ENCODE peak calls at places on chromosomes 6 and 20, in ten cellular contexts. Q is GM20000; K is lower lobe of right lung; U is stimulated activated CD4-positive, alpha-beta T cell treated with anti-CD3 and anti-CD28 coated beads, Interleukin-4, amount 100 ng/mL, for 24 hours; C is fibroblast of the conjunctiva; E is H54; B is activated CD4-positive, CD25-positive, alpha-beta regulatory T cell treated with anti-CD3 and anti-CD28 coated beads, Interleukin-2, amount 50 U/mL, for 16 hours; P is NCI-H1694; N is skeletal muscle cell; G is T-helper 17 cell. S is an unnamed sample.

GRCh38 chr6:113490356-113490755 is 366.8 kb upstream of the MARCKS start:
- DNase-seq in Q (no peak), K (no peak), U (no peak), C (no peak), E (no peak), B (no peak), P (no peak), N (no peak), G (no peak), S (no peak)

GRCh38 chr6:113997106-113997505 is 26.2 kb upstream of the HDAC2 start:
- DNase-seq in Q (no peak), K (no peak), U (no peak), C (peak), E (peak), B (no peak), P (no peak), N (peak), G (no peak), S (no peak)

GRCh38 chr6:2149370-2150006 is 95.9 kb downstream of the GMDS start:
- DNase-seq in Q (no peak), K (no peak), U (no peak), C (no peak), E (no peak), B (no peak), P (no peak), N (no peak), G (no peak), S (no peak)

GRCh38 chr20:24700166-24700860 is 230.9 kb downstream of the SYNDIG1 start:
- DNase-seq in Q (no peak), K (no peak), U (no peak), C (no peak), E (no peak), B (no peak), P (no peak), N (no peak), G (no peak), S (no peak)

GRCh38 chr6:154377726-154378125 is 21.1 kb upstream of the IPCEF1 start:
- DNase-seq in Q (no peak), K (no peak), U (no peak), C (no peak), E (no peak), B (no peak), P (no peak), N (no peak), G (no peak), S (no peak)

GRCh38 chr6:139029470-139030210 is 1.1 kb downstream of the ABRACL start:
- DNase-seq in Q (peak), K (peak), U (peak), C (no peak), E (no peak), B (no peak), P (no peak), N (no peak), G (no peak), S (peak)

GRCh38 chr6:15427360-15428070 is 181.6 kb downstream of the JARID2 start:
- DNase-seq in Q (no peak), K (no peak), U (no peak), C (no peak), E (no peak), B (no peak), P (no peak), N (no peak), G (no peak), S (no peak)

GRCh38 chr6:119078449-119079287 is at the start of gene FAM184A:
- DNase-seq in Q (peak), K (peak), U (peak), C (no peak), E (peak), B (peak), P (no peak), N (peak), G (peak), S (peak)

S was measured in HAP-1.